ENCODE peak calls at places on chromosomes 4 and X, in seven cellular contexts. W, T, Z, I, H, J and B are unnamed samples.

GRCh38 chrX:49101629-49101984 is 21.9 kb upstream of the WDR45 start:
- DNase-seq in W (no peak), T (no peak), Z (no peak), I (no peak), H (no peak), J (no peak), B (no peak)

GRCh38 chr4:48212165-48212564 is 57.5 kb downstream of the TEC start:
- DNase-seq in W (no peak), T (no peak), Z (no peak), I (no peak), H (no peak), J (no peak), B (no peak)

GRCh38 chr4:180960758-180961401 is 1282.3 kb upstream of the TENM3 start:
- DNase-seq in W (no peak), T (no peak), Z (no peak), I (no peak), H (no peak), J (no peak), B (no peak)

GRCh38 chr4:126216611-126217010 is 901.9 kb downstream of the FAT4 start:
- DNase-seq in W (no peak), T (no peak), Z (no peak), I (no peak), H (no peak), J (no peak), B (no peak)

GRCh38 chrX:114797494-114797893 is 213.6 kb downstream of the HTR2C start:
- DNase-seq in W (no peak), T (no peak), Z (no peak), I (no peak), H (no peak), J (no peak), B (no peak)

GRCh38 chr4:11548529-11549176 is 120.0 kb upstream of the HS3ST1 start:
- DNase-seq in W (peak), T (no peak), Z (no peak), I (no peak), H (no peak), J (no peak), B (no peak)

GRCh38 chr4:129362685-129363274 is 266.8 kb downstream of the C4orf33 start:
- DNase-seq in W (peak), T (peak), Z (peak), I (peak), H (peak), J (peak), B (peak)

GRCh38 chr4:2771264-2771663 is 15.1 kb upstream of the TNIP2 start:
- DNase-seq in W (no peak), T (no peak), Z (no peak), I (no peak), H (no peak), J (no peak), B (no peak)

GRCh38 chr4:74044676-74045075 is 6.2 kb upstream of the CXCL3 start:
- DNase-seq in W (no peak), T (no peak), Z (no peak), I (no peak), H (no peak), J (no peak), B (no peak)

GRCh38 chr4:11904117-11904535 is 475.4 kb upstream of the HS3ST1 start:
- DNase-seq in W (peak), T (no peak), Z (peak), I (no peak), H (no peak), J (no peak), B (peak)

GRCh38 chrX:23732704-23733103 is 10.4 kb downstream of the ACOT9 start:
- DNase-seq in W (no peak), T (no peak), Z (no peak), I (no peak), H (no peak), J (no peak), B (no peak)

GRCh38 chr4:20284990-20285389 is 33.3 kb downstream of the SLIT2 start:
- DNase-seq in W (no peak), T (no peak), Z (no peak), I (no peak), H (no peak), J (no peak), B (no peak)

GRCh38 chr4:104501290-104501689 is 6.6 kb upstream of the CXXC4 start:
- DNase-seq in W (no peak), T (no peak), Z (no peak), I (no peak), H (no peak), J (no peak), B (no peak)

GRCh38 chr4:75547647-75548387 is 8.0 kb upstream of the ODAPH start:
- DNase-seq in W (peak), T (no peak), Z (peak), I (no peak), H (peak), J (no peak), B (peak)

GRCh38 chrX:19774905-19775304 is 112.5 kb downstream of the SH3KBP1 start:
- DNase-seq in W (no peak), T (no peak), Z (no peak), I (no peak), H (no peak), J (no peak), B (no peak)

GRCh38 chrX:96563663-96564062 is 121.0 kb upstream of the DIAPH2 start:
- DNase-seq in W (peak), T (peak), Z (no peak), I (peak), H (no peak), J (no peak), B (no peak)

GRCh38 chr4:77078401-77078800 is 2.6 kb upstream of the CCNI start:
- DNase-seq in W (no peak), T (no peak), Z (no peak), I (no peak), H (no peak), J (no peak), B (no peak)

GRCh38 chr4:148346657-148347056 is 95.6 kb downstream of the NR3C2 start:
- DNase-seq in W (no peak), T (no peak), Z (no peak), I (no peak), H (no peak), J (no peak), B (no peak)

GRCh38 chrX:1477801-1478458 is 25.2 kb upstream of the ASMTL start:
- DNase-seq in W (no peak), T (no peak), Z (no peak), I (no peak), H (no peak), J (no peak), B (no peak)

GRCh38 chr4:95544433-95545103 is 4.2 kb downstream of the UNC5C start:
- DNase-seq in W (no peak), T (no peak), Z (no peak), I (no peak), H (no peak), J (no peak), B (no peak)

GRCh38 chrX:44344194-44344593 is 722 bp upstream of the EFHC2 start:
- DNase-seq in W (no peak), T (no peak), Z (no peak), I (no peak), H (no peak), J (no peak), B (peak)

GRCh38 chrX:44036336-44036735 is 63.1 kb upstream of the NDP start:
- DNase-seq in W (no peak), T (peak), Z (no peak), I (no peak), H (no peak), J (no peak), B (no peak)

GRCh38 chrX:48831136-48831908 is 4.1 kb downstream of the PCSK1N start:
- DNase-seq in W (no peak), T (no peak), Z (no peak), I (no peak), H (no peak), J (no peak), B (peak)

GRCh38 chr4:42396361-42397255 is 680 bp upstream of the SHISA3 start:
- DNase-seq in W (no peak), T (no peak), Z (no peak), I (no peak), H (no peak), J (no peak), B (no peak)

GRCh38 chr4:42397635-42398447 is 553 bp downstream of the SHISA3 start:
- DNase-seq in W (no peak), T (no peak), Z (peak), I (no peak), H (no peak), J (no peak), B (no peak)

GRCh38 chr4:42395595-42395994 is 1.7 kb upstream of the SHISA3 start:
- DNase-seq in W (no peak), T (no peak), Z (no peak), I (no peak), H (no peak), J (no peak), B (no peak)

GRCh38 chr4:42398448-42399355 is 1.4 kb downstream of the SHISA3 start:
- DNase-seq in W (no peak), T (no peak), Z (no peak), I (no peak), H (no peak), J (no peak), B (no peak)

GRCh38 chr4:42397256-42397634 is at the start of gene SHISA3:
- DNase-seq in W (no peak), T (no peak), Z (no peak), I (no peak), H (no peak), J (no peak), B (no peak)
- H3K4me3 ChIP-seq in W (peak), T (peak), Z (peak), I (no peak), H (no peak), J (peak), B (peak)

GRCh38 chr4:139617702-139618490 is 47.7 kb upstream of the MGST2 start:
- DNase-seq in W (peak), T (no peak), Z (no peak), I (no peak), H (peak), J (no peak), B (no peak)

GRCh38 chr4:139622856-139623255 is 42.8 kb upstream of the MGST2 start:
- DNase-seq in W (no peak), T (no peak), Z (no peak), I (no peak), H (no peak), J (no peak), B (no peak)

GRCh38 chr4:139625487-139625886 is 40.1 kb upstream of the MGST2 start:
- DNase-seq in W (no peak), T (no peak), Z (peak), I (no peak), H (no peak), J (no peak), B (no peak)

GRCh38 chr4:139624441-139625130 is 41.0 kb upstream of the MGST2 start:
- DNase-seq in W (no peak), T (no peak), Z (no peak), I (no peak), H (no peak), J (no peak), B (no peak)

DNA sequence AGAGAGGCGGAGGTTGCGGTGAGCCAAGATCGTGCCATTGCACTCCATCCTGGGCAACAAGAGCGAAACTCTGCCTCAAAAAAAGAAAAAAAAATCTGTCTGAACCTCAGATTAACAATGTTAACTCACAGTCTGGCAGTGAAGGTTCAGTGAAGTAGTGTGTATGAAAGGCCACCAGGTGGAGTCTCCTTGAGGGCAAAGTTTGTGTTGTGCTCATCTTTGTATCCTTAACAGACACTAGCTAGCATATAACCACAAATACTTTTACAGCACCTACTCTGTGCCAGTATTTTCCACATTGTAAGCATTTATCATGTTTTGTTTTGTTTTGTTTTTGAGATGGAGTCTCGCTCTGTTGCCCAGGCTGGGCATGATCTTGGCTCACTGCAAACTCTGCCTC is 46.0 kb upstream of the MGST2 start:
- DNase-seq in W (peak), T (no peak), Z (no peak), I (no peak), H (peak), J (no peak), B (no peak)
- TF ChIP-seq CTCF in W (peak), T (peak), Z (peak), I (peak), H (peak), J (no peak), B (no peak)

DNA sequence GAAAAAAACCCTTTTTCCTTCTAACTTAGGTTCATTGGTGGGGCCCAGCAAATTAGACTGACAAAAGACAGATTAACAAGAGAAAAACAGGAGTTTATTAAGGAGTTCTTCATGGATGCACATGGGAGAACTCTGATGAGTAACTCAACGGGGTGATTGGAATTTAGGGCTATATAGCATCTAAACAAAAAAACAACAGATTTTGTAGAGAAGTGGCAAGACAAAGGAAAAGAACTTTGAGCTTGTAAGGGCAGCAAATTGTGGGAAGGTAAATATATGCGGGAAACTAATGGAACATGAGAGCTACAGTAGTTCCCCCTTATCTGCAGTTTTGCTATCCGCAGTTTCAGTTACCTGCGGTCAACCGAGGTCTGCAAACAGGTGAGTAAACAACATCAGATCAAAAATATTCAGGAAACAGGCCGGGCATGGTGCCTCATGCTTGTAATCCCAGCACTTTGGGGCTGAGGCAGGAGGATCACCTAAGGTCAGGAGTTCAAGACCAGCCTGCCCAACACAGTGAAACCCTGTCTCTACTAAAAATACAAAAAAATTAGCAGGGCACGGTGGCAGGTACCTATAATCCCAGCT is 573.6 kb downstream of the ADGRL3 start:
- DNase-seq in W (no peak), T (no peak), Z (no peak), I (no peak), H (no peak), J (no peak), B (no peak)
- H3K4me3 ChIP-seq in W (no peak), T (no peak), Z (no peak), I (no peak), H (no peak), J (no peak), B (no peak)

GRCh38 chrX:7146703-7147430 is 645 bp upstream of the STS start:
- DNase-seq in W (peak), T (no peak), Z (peak), I (no peak), H (no peak), J (peak), B (no peak)

GRCh38 chrX:7146026-7146702 is 1.3 kb upstream of the STS start:
- DNase-seq in W (peak), T (no peak), Z (no peak), I (no peak), H (no peak), J (no peak), B (no peak)

GRCh38 chrX:7147431-7147977 is at the start of gene STS:
- DNase-seq in W (no peak), T (no peak), Z (peak), I (no peak), H (no peak), J (peak), B (peak)

GRCh38 chrX:7149421-7149820 is 1.5 kb upstream of the PUDP start:
- DNase-seq in W (no peak), T (no peak), Z (no peak), I (no peak), H (no peak), J (no peak), B (no peak)

GRCh38 chrX:7147978-7148824 is at the start of gene PUDP:
- DNase-seq in W (peak), T (peak), Z (peak), I (peak), H (peak), J (peak), B (peak)
- TF ChIP-seq CTCF in W (no peak), T (peak), Z (no peak), I (peak), H (peak), J (no peak), B (peak)

DNA sequence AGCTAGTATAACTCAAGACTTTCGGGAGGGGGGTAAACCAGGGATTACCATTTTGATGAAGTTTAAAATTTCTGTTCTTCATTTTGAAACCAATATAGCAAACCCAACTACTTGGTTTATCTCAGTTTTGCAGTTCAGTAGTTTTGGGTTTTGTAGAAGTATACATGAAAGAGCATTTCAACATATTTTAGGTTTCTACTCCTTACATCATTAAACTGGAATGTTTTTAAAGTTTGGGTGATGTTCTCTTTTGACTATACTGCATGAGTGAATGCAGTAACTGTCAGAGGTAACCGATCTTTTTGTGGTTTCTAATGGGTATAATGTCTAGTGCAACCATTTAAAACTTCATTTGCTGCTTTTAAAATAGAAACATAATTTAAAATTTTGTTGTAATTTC is 248.3 kb upstream of the MAD2L1 start:
- DNase-seq in W (no peak), T (no peak), Z (no peak), I (no peak), H (no peak), J (no peak), B (no peak)
- H3K4me3 ChIP-seq in W (no peak), T (no peak), Z (no peak), I (no peak), H (no peak), J (no peak), B (no peak)

GRCh38 chr4:97720869-97721432 is 422.3 kb downstream of the STPG2 start:
- DNase-seq in W (peak), T (no peak), Z (no peak), I (no peak), H (peak), J (no peak), B (no peak)
- TF ChIP-seq CTCF in W (peak), T (no peak), Z (no peak), I (no peak), H (peak), J (peak), B (no peak)

GRCh38 chr4:177464026-177464425 is 21.8 kb upstream of the AGA start:
- DNase-seq in W (no peak), T (no peak), Z (no peak), I (no peak), H (no peak), J (no peak), B (no peak)
- H3K4me3 ChIP-seq in W (no peak), T (no peak), Z (no peak), I (no peak), H (no peak), J (no peak), B (no peak)

GRCh38 chr4:187378441-187378840 is 617.1 kb upstream of the ZFP42 start:
- DNase-seq in W (no peak), T (no peak), Z (no peak), I (no peak), H (no peak), J (no peak), B (no peak)

GRCh38 chr4:187383181-187383580 is 612.4 kb upstream of the ZFP42 start:
- DNase-seq in W (no peak), T (no peak), Z (no peak), I (no peak), H (no peak), J (no peak), B (no peak)

GRCh38 chr4:187380181-187380581 is 615.4 kb upstream of the ZFP42 start:
- DNase-seq in W (peak), T (no peak), Z (peak), I (no peak), H (peak), J (no peak), B (peak)
- TF ChIP-seq CTCF in W (no peak), T (peak), Z (peak), I (peak), H (peak), J (no peak), B (no peak)